ENCODE peak calls at places on chromosomes 2 and 18, in seven cellular contexts. I is mesenteric fat pad, H is HS-5, W is NCI-H1417 treated with DMSO at 0.1 percent for 48 hours, V is endodermal cell, Q is GM06990, U is hepatocyte. S is an unnamed sample.

GRCh38 chr18:72652990-72653593 is 109.0 kb upstream of the CBLN2 start:
- DNase-seq in I (no peak), H (no peak), W (peak), V (peak), Q (peak), U (peak), S (no peak)

GRCh38 chr2:121532347-121532766 is 1.7 kb downstream of the RNU4ATAC start:
- DNase-seq in I (no peak), H (peak), W (no peak), V (no peak), Q (no peak), U (no peak), S (no peak)

GRCh38 chr2:61898810-61899209 is 6.7 kb upstream of the COMMD1 start:
- DNase-seq in I (no peak), H (no peak), W (no peak), V (no peak), Q (no peak), U (peak), S (no peak)

GRCh38 chr2:154455871-154456270 is 242.6 kb upstream of the KCNJ3 start:
- DNase-seq in I (no peak), H (peak), W (no peak), V (no peak), Q (no peak), U (no peak), S (no peak)

GRCh38 chr18:21359746-21360145 is 117.7 kb downstream of the GREB1L start:
- DNase-seq in I (no peak), H (no peak), W (no peak), V (no peak), Q (no peak), U (no peak), S (no peak)

GRCh38 chr18:62331581-62332436 is 6.7 kb downstream of the TNFRSF11A start:
- DNase-seq in I (no peak), H (no peak), W (no peak), V (no peak), Q (no peak), U (no peak), S (no peak)

GRCh38 chr2:11703700-11704099 is 33.7 kb upstream of the NTSR2 start:
- DNase-seq in I (peak), H (no peak), W (no peak), V (no peak), Q (no peak), U (no peak), S (no peak)

GRCh38 chr18:62634991-62635630 is 80.2 kb upstream of the PHLPP1 start:
- DNase-seq in I (no peak), H (peak), W (no peak), V (peak), Q (no peak), U (no peak), S (no peak)

GRCh38 chr2:79370976-79371550 is 141.8 kb upstream of the CTNNA2 start:
- DNase-seq in I (no peak), H (no peak), W (no peak), V (peak), Q (no peak), U (no peak), S (no peak)

GRCh38 chr18:50131591-50131990 is 63.4 kb downstream of the MYO5B start:
- DNase-seq in I (no peak), H (no peak), W (peak), V (no peak), Q (peak), U (no peak), S (no peak)

GRCh38 chr2:28348149-28348567 is 44.5 kb upstream of the FOSL2 start:
- DNase-seq in I (peak), H (no peak), W (no peak), V (no peak), Q (no peak), U (no peak), S (no peak)

GRCh38 chr2:219207884-219208740 is 1.5 kb downstream of the ZFAND2B start:
- DNase-seq in I (no peak), H (no peak), W (no peak), V (no peak), Q (no peak), U (peak), S (no peak)

GRCh38 chr18:44715245-44715644 is 34.6 kb downstream of the SETBP1 start:
- DNase-seq in I (no peak), H (peak), W (no peak), V (no peak), Q (no peak), U (peak), S (no peak)

GRCh38 chr2:50859110-50859509 is 172.8 kb downstream of the NRXN1 start:
- DNase-seq in I (no peak), H (no peak), W (no peak), V (no peak), Q (no peak), U (no peak), S (no peak)

GRCh38 chr18:62848946-62849345 is 133.6 kb downstream of the PHLPP1 start:
- DNase-seq in I (no peak), H (no peak), W (no peak), V (no peak), Q (no peak), U (no peak), S (no peak)